ENCODE peak calls at places on chromosome X, in five cellular contexts. One of them, this sample, is unnamed.

GRCh38 chrX:10040961-10041360 is 73.8 kb downstream of the CLDN34 start:
- DNase-seq in fibroblast of pulmonary artery: no peak
- DNase-seq in K562: no peak
- DNase-seq in GM23248: no peak
- DNase-seq in right lobe of liver: no peak
- DNase-seq in this sample: no peak

GRCh38 chrX:43269201-43269600 is 386.9 kb upstream of the MAOA start:
- DNase-seq in GM23248: no peak
- DNase-seq in fibroblast of pulmonary artery: peak; percentile 1
- DNase-seq in right lobe of liver: no peak
- DNase-seq in K562: no peak
- DNase-seq in this sample: no peak

GRCh38 chrX:9785252-9785943 is 831 bp upstream of the SHROOM2 start:
- DNase-seq in fibroblast of pulmonary artery: no peak
- DNase-seq in GM23248: no peak
- DNase-seq in right lobe of liver: no peak
- DNase-seq in K562: no peak
- DNase-seq in this sample: no peak

GRCh38 chrX:9789555-9789954 is 3.3 kb downstream of the SHROOM2 start:
- DNase-seq in fibroblast of pulmonary artery: no peak
- DNase-seq in K562: no peak
- DNase-seq in right lobe of liver: no peak
- DNase-seq in GM23248: no peak
- DNase-seq in this sample: no peak

GRCh38 chrX:97685753-97686152 is 802.0 kb downstream of the RPA4 start:
- DNase-seq in fibroblast of pulmonary artery: peak; percentile 49
- DNase-seq in GM23248: peak; percentile 60
- DNase-seq in right lobe of liver: no peak
- DNase-seq in K562: peak; percentile 12
- DNase-seq in this sample: no peak

GRCh38 chrX:130395341-130395740 is 6.4 kb upstream of the RBMX2 start:
- DNase-seq in K562: no peak
- DNase-seq in GM23248: no peak
- DNase-seq in right lobe of liver: no peak
- DNase-seq in fibroblast of pulmonary artery: no peak
- DNase-seq in this sample: no peak

GRCh38 chrX:155056471-155056870 is 14.5 kb downstream of the CMC4 start:
- DNase-seq in right lobe of liver: no peak
- DNase-seq in GM23248: no peak
- DNase-seq in fibroblast of pulmonary artery: no peak
- DNase-seq in K562: no peak
- DNase-seq in this sample: no peak

GRCh38 chrX:97326456-97326855 is 442.7 kb downstream of the RPA4 start:
- DNase-seq in fibroblast of pulmonary artery: no peak
- DNase-seq in GM23248: no peak
- DNase-seq in right lobe of liver: no peak
- DNase-seq in K562: no peak
- DNase-seq in this sample: no peak

GRCh38 chrX:151703487-151703886 is 8.2 kb downstream of the PRRG3 start:
- DNase-seq in GM23248: peak; percentile 34
- DNase-seq in K562: no peak
- DNase-seq in fibroblast of pulmonary artery: no peak
- DNase-seq in right lobe of liver: no peak
- DNase-seq in this sample: peak; percentile 4

GRCh38 chrX:151702741-151703352 is 7.6 kb downstream of the PRRG3 start:
- DNase-seq in right lobe of liver: no peak
- DNase-seq in GM23248: no peak
- DNase-seq in fibroblast of pulmonary artery: no peak
- DNase-seq in K562: no peak
- DNase-seq in this sample: no peak

GRCh38 chrX:151702021-151702714 is 6.9 kb downstream of the PRRG3 start:
- DNase-seq in GM23248: peak; percentile 53
- DNase-seq in right lobe of liver: no peak
- DNase-seq in fibroblast of pulmonary artery: no peak
- DNase-seq in K562: no peak
- DNase-seq in this sample: no peak

GRCh38 chrX:151701531-151701930 is 6.3 kb downstream of the PRRG3 start:
- DNase-seq in K562: no peak
- DNase-seq in right lobe of liver: no peak
- DNase-seq in fibroblast of pulmonary artery: no peak
- DNase-seq in GM23248: no peak
- DNase-seq in this sample: no peak

DNA sequence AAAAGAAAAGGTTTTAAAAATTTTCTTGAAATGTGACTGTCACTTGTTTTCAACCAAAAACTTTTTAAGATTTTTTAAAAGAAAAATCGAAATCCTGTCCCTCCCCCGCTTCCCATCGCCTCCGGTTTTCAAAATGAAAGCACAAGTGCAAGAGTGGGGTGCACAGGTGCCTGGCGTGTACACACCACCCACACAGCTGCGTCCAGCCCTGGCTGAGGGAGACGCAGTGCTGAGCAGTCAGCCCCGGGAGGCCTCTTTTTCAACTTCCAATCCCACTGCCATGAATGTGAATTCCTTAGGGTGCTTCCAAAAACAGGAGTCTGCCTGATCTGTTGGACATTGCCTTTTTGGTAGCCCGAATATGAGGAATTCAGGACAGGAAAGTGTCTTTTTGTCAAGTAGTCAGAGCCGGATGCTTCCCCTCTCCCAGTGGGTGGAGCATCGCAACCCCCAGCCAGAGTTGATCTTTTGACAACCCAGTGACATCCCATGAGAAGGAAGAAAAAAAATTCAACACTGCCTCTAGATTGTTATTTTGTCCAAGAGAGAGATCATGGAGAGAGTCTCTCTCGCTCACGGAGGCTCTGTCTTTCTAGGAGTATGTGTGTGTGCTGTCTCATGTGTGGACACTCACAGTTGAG is 8.9 kb downstream of the PRRG3 start:
- DNase-seq in K562: no peak
- DNase-seq in fibroblast of pulmonary artery: no peak
- DNase-seq in GM23248: peak; percentile 30
- DNase-seq in right lobe of liver: no peak
- DNase-seq in this sample: no peak
- H3K4me3 ChIP-seq in K562: no peak overlapping the region
- H3K4me3 ChIP-seq in fibroblast of pulmonary artery: no peak overlapping the region
- H3K4me3 ChIP-seq in GM23248: no peak overlapping the region
- H3K4me3 ChIP-seq in right lobe of liver: no peak overlapping the region
- H3K4me3 ChIP-seq in this sample: no peak overlapping the region

GRCh38 chrX:2696698-2697215 is 5.7 kb downstream of the CD99 start:
- DNase-seq in fibroblast of pulmonary artery: peak; percentile 93
- DNase-seq in right lobe of liver: no peak
- DNase-seq in GM23248: peak; percentile 96
- DNase-seq in K562: no peak
- DNase-seq in this sample: peak; percentile 70
- H3K4me3 ChIP-seq in fibroblast of pulmonary artery: no peak overlapping the region
- H3K4me3 ChIP-seq in right lobe of liver: no peak overlapping the region
- H3K4me3 ChIP-seq in GM23248: peak overlapping the region; percentile 51
- H3K4me3 ChIP-seq in K562: no peak overlapping the region
- H3K4me3 ChIP-seq in this sample: no peak overlapping the region

GRCh38 chrX:19670321-19670750 is 155.0 kb upstream of the MAP3K15 start:
- DNase-seq in K562: no peak
- DNase-seq in GM23248: peak; percentile 66
- DNase-seq in right lobe of liver: no peak
- DNase-seq in fibroblast of pulmonary artery: peak; percentile 65
- DNase-seq in this sample: no peak

GRCh38 chrX:19674041-19674769 is 158.9 kb upstream of the MAP3K15 start:
- DNase-seq in K562: no peak
- DNase-seq in fibroblast of pulmonary artery: no peak
- DNase-seq in right lobe of liver: no peak
- DNase-seq in GM23248: no peak
- DNase-seq in this sample: no peak

GRCh38 chrX:19670854-19671620 is 155.7 kb upstream of the MAP3K15 start:
- DNase-seq in K562: no peak
- DNase-seq in right lobe of liver: no peak
- DNase-seq in fibroblast of pulmonary artery: peak; percentile 84
- DNase-seq in GM23248: peak; percentile 85
- DNase-seq in this sample: peak; percentile 50

GRCh38 chrX:19672211-19672814 is 157.0 kb upstream of the MAP3K15 start:
- DNase-seq in right lobe of liver: no peak
- DNase-seq in GM23248: no peak
- DNase-seq in fibroblast of pulmonary artery: no peak
- DNase-seq in K562: no peak
- DNase-seq in this sample: no peak

DNA sequence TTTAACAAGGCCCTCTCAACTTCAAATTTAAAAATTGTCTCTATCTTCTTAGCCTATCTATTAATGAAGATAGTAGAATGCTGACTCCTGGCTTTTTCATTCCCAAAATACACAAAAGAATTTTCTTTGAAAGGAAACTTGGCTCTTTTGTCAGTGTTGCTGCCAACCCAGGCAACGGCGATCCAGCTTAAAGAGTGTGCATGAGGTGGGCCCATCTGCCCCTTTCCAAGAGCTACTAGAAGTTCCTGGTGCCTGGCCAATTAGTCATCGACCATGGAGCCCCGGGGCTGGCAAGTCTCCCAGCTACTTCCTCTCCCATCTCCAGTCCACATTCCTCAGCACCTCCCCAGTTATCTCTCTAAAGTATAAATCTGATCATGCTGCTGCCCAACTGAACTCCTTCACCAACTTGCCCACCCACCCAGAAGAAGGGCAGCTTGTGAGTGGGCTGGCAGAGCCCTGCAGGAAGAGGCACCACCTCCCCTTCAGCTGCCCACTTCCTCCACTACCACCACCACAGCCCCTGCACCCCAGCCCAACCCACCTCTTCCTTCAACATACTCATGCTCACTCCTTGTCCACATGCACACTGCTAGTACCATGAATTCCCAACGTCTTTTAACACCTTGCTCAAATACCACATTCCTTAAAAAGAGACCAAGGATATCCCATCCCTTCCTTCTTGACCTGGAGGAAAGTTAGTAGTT is 158.2 kb upstream of the MAP3K15 start:
- DNase-seq in GM23248: peak; percentile 94
- DNase-seq in right lobe of liver: no peak
- DNase-seq in K562: no peak
- DNase-seq in fibroblast of pulmonary artery: peak; percentile 95
- DNase-seq in this sample: peak; percentile 94
- H3K4me3 ChIP-seq in GM23248: no peak overlapping the region
- H3K4me3 ChIP-seq in right lobe of liver: no peak overlapping the region
- H3K4me3 ChIP-seq in K562: no peak overlapping the region
- H3K4me3 ChIP-seq in fibroblast of pulmonary artery: no peak overlapping the region
- H3K4me3 ChIP-seq in this sample: no peak overlapping the region

GRCh38 chrX:110081740-110082139 is 78.8 kb downstream of the TMEM164 start:
- DNase-seq in fibroblast of pulmonary artery: peak; percentile 88
- DNase-seq in K562: no peak
- DNase-seq in right lobe of liver: no peak
- DNase-seq in GM23248: no peak
- DNase-seq in this sample: peak; percentile 43

GRCh38 chrX:110082156-110082555 is 79.2 kb downstream of the TMEM164 start:
- DNase-seq in fibroblast of pulmonary artery: peak; percentile 95
- DNase-seq in GM23248: peak; percentile 79
- DNase-seq in right lobe of liver: no peak
- DNase-seq in K562: no peak
- DNase-seq in this sample: peak; percentile 87

GRCh38 chrX:110086162-110086915 is 83.4 kb downstream of the TMEM164 start:
- DNase-seq in K562: no peak
- DNase-seq in fibroblast of pulmonary artery: peak; percentile 42
- DNase-seq in right lobe of liver: no peak
- DNase-seq in GM23248: peak; percentile 17
- DNase-seq in this sample: no peak

GRCh38 chrX:110086916-110087484 is 84.1 kb downstream of the TMEM164 start:
- DNase-seq in GM23248: peak; percentile 90
- DNase-seq in fibroblast of pulmonary artery: peak; percentile 94
- DNase-seq in K562: peak; percentile 23
- DNase-seq in right lobe of liver: no peak
- DNase-seq in this sample: peak; percentile 89

DNA sequence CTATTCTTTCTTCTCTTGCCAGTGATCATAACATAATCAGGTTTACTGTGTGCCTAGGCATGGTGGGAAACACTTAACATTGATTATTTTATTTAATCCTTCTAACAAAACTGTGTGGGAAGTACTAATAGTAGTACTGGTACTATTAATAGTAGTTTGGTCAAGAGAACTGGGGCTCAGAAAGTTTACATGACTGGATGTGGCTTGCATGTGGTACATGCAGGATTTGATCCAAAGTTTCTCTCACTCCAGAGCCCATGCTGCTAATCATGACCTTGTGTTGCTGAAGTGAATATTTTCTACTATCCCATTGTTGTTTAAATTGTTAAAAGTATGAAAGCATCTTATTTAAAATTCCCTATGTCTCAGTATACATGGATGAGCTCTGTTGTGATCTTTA is 78.4 kb downstream of the TMEM164 start:
- DNase-seq in K562: no peak
- DNase-seq in right lobe of liver: no peak
- DNase-seq in GM23248: no peak
- DNase-seq in fibroblast of pulmonary artery: no peak
- DNase-seq in this sample: no peak
- H3K4me3 ChIP-seq in K562: no peak overlapping the region
- H3K4me3 ChIP-seq in right lobe of liver: no peak overlapping the region
- H3K4me3 ChIP-seq in GM23248: no peak overlapping the region
- H3K4me3 ChIP-seq in fibroblast of pulmonary artery: no peak overlapping the region
- H3K4me3 ChIP-seq in this sample: no peak overlapping the region

GRCh38 chrX:120753413-120754251 is 122.0 kb downstream of the CT47B1 start:
- DNase-seq in K562: no peak
- DNase-seq in right lobe of liver: no peak
- DNase-seq in fibroblast of pulmonary artery: no peak
- DNase-seq in GM23248: no peak
- DNase-seq in this sample: no peak
- H3K4me3 ChIP-seq in K562: no peak overlapping the region
- H3K4me3 ChIP-seq in right lobe of liver: no peak overlapping the region
- H3K4me3 ChIP-seq in fibroblast of pulmonary artery: no peak overlapping the region
- H3K4me3 ChIP-seq in GM23248: no peak overlapping the region
- H3K4me3 ChIP-seq in this sample: no peak overlapping the region

GRCh38 chrX:153641575-153642312 is 5.3 kb upstream of the DUSP9 start:
- DNase-seq in right lobe of liver: no peak
- DNase-seq in GM23248: no peak
- DNase-seq in K562: peak; percentile 75
- DNase-seq in fibroblast of pulmonary artery: no peak
- DNase-seq in this sample: no peak
- H3K4me3 ChIP-seq in right lobe of liver: no peak overlapping the region
- H3K4me3 ChIP-seq in GM23248: no peak overlapping the region
- H3K4me3 ChIP-seq in K562: no peak overlapping the region
- H3K4me3 ChIP-seq in fibroblast of pulmonary artery: no peak overlapping the region
- H3K4me3 ChIP-seq in this sample: no peak overlapping the region

DNA sequence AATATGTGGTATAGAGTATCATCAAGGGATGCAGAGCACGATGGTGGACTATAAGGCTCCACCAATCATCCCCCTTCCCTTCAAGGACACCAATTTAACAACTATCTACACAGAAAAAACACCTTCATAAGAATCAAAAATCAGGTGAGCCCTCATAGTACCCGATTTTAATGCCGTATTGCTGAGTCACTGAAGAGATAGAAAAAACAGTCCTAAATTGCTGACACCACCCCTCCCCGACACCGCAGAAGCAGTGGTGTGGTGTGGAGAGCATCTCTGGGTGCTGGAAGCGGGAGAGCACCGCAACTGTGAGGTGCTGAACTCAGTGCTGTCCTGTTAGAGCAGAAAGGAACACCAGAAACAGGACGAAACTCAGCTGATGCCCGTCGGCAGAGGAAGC is 49.3 kb downstream of the ABCB7 start:
- DNase-seq in GM23248: no peak
- DNase-seq in K562: no peak
- DNase-seq in fibroblast of pulmonary artery: no peak
- DNase-seq in right lobe of liver: no peak
- DNase-seq in this sample: no peak
- H3K4me3 ChIP-seq in GM23248: no peak overlapping the region
- H3K4me3 ChIP-seq in K562: no peak overlapping the region
- H3K4me3 ChIP-seq in fibroblast of pulmonary artery: no peak overlapping the region
- H3K4me3 ChIP-seq in right lobe of liver: no peak overlapping the region
- H3K4me3 ChIP-seq in this sample: no peak overlapping the region

GRCh38 chrX:119482041-119482440 is 13.8 kb downstream of the SLC25A5 start:
- DNase-seq in K562: no peak
- DNase-seq in GM23248: no peak
- DNase-seq in right lobe of liver: no peak
- DNase-seq in fibroblast of pulmonary artery: no peak
- DNase-seq in this sample: no peak
- H3K4me3 ChIP-seq in K562: no peak overlapping the region
- H3K4me3 ChIP-seq in GM23248: peak overlapping the region; percentile 67
- H3K4me3 ChIP-seq in right lobe of liver: no peak overlapping the region
- H3K4me3 ChIP-seq in fibroblast of pulmonary artery: peak overlapping the region; percentile 44
- H3K4me3 ChIP-seq in this sample: peak overlapping the region; percentile 33

This sample was measured in skeletal muscle cell.